ENCODE peak calls at places on chromosomes 7 and 10, in six cellular contexts. M is HepG2, T is endothelial cell of umbilical vein, F is WTC11, Z is H1, G is K562. E is an unnamed sample.

GRCh38 chr7:158683541-158683940 is 21.1 kb downstream of the NCAPG2 start:
- DNase-seq in M (peak; percentile 16), T (peak; percentile 36), F (no peak), Z (no peak), G (no peak), E (no peak)

GRCh38 chr7:82964150-82964882 is 198.4 kb downstream of the PCLO start:
- DNase-seq in M (no peak), T (no peak), F (no peak), Z (no peak), G (no peak), E (no peak)

GRCh38 chr7:22039696-22040095 is 94.0 kb upstream of the CDCA7L start:
- DNase-seq in M (no peak), T (no peak), F (no peak), Z (no peak), G (no peak), E (no peak)

GRCh38 chr7:131431289-131431688 is 103.6 kb downstream of the MKLN1 start:
- DNase-seq in M (no peak), T (no peak), F (no peak), Z (no peak), G (no peak), E (no peak)

GRCh38 chr7:2640858-2641257 is 9.1 kb downstream of the TTYH3 start:
- DNase-seq in M (no peak), T (no peak), F (no peak), Z (no peak), G (no peak), E (no peak)

GRCh38 chr7:116802784-116803183 is 59.6 kb upstream of the CAPZA2 start:
- DNase-seq in M (peak; percentile 56), T (peak; percentile 75), F (no peak), Z (no peak), G (peak; percentile 72), E (peak; percentile 51)

GRCh38 chr10:49745756-49746155 is 16.4 kb downstream of the OGDHL start:
- DNase-seq in M (no peak), T (no peak), F (no peak), Z (no peak), G (no peak), E (no peak)

GRCh38 chr7:27205325-27206280 is 5.7 kb upstream of the HOXA13 start:
- DNase-seq in M (no peak), T (no peak), F (no peak), Z (no peak), G (no peak), E (no peak)

GRCh38 chr7:157418204-157419029 is 81.6 kb downstream of the DNAJB6 start:
- DNase-seq in M (no peak), T (no peak), F (no peak), Z (no peak), G (no peak), E (no peak)

GRCh38 chr7:3200504-3200903 is 100.5 kb upstream of the SDK1 start:
- DNase-seq in M (peak; percentile 65), T (peak; percentile 36), F (peak; percentile 72), Z (peak; percentile 41), G (peak; percentile 10), E (peak; percentile 38)

GRCh38 chr7:33873518-33873917 is 31.8 kb upstream of the BMPER start:
- DNase-seq in M (no peak), T (no peak), F (no peak), Z (peak; percentile 21), G (no peak), E (no peak)

GRCh38 chr7:127874049-127874636 is 157.1 kb downstream of the LRRC4 start:
- DNase-seq in M (no peak), T (no peak), F (no peak), Z (no peak), G (no peak), E (no peak)

GRCh38 chr7:99270702-99271101 is 1.9 kb upstream of the MYH16 start:
- DNase-seq in M (peak; percentile 43), T (no peak), F (peak; percentile 42), Z (no peak), G (peak; percentile 43), E (no peak)

GRCh38 chr10:26881600-26882331 is 21.0 kb upstream of the ABI1 start:
- DNase-seq in M (peak; percentile 58), T (peak; percentile 65), F (no peak), Z (no peak), G (peak; percentile 61), E (peak; percentile 55)

GRCh38 chr7:1716263-1717094 is 46.4 kb downstream of the ELFN1 start:
- DNase-seq in M (peak; percentile 44), T (no peak), F (no peak), Z (no peak), G (peak; percentile 37), E (no peak)

GRCh38 chr7:45179666-45180065 is 22.1 kb downstream of the RAMP3 start:
- DNase-seq in M (no peak), T (no peak), F (no peak), Z (no peak), G (no peak), E (no peak)

GRCh38 chr7:95577137-95577536 is 19.2 kb downstream of the PDK4 start:
- DNase-seq in M (no peak), T (no peak), F (peak; percentile 28), Z (no peak), G (no peak), E (no peak)

GRCh38 chr7:1526271-1526754 is 4.2 kb upstream of the MAFK start:
- DNase-seq in M (no peak), T (no peak), F (no peak), Z (no peak), G (no peak), E (no peak)

DNA sequence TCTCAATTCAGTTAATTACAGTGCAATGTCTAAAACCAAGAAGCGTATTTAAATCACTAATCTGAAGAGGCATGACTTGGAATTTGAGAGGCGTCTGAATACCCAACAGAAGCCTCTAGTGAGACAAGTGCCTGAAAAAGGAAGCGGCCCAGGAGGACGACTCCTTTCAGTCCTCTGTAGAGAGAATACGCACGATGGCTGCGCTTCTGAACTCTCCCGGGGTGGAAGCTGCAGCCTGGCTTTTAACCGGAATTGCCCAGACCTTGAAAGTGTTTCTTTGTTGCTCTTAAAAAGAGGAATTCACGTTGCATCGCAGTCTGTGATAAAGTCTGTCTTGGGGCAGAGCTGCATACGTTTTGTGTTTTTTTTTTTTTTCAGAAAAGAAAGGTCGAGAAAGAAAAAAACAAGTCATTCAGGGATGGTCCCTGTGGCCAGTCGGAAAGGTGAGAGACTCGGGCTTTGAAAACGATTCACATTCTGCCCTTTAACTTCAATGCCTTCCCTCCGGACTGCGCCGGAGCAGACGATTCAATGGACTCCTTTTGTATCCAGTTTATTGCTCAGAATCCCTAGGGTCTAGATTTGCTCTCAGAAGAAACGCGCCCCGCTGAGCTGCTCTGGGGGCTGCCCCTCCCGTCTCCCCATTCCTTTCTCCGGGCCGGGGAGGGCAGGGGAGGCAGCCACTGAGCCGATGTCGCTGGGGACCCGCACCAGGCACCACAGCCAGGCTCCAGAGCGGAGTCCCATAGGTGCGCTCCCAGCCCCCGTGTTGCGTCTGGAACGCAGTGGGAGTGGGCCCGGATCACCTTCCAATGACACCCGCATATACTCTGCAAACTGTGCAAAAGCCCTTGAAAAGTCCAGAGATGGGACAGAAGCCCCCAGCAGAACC is 994 bp upstream of the PTF1A start:
- DNase-seq in M (no peak), T (no peak), F (no peak), Z (no peak), G (no peak), E (no peak)
- TF ChIP-seq JUN in M (no peak), T (no peak), F (no peak), Z (no peak), G (no peak), E (no peak)

DNA sequence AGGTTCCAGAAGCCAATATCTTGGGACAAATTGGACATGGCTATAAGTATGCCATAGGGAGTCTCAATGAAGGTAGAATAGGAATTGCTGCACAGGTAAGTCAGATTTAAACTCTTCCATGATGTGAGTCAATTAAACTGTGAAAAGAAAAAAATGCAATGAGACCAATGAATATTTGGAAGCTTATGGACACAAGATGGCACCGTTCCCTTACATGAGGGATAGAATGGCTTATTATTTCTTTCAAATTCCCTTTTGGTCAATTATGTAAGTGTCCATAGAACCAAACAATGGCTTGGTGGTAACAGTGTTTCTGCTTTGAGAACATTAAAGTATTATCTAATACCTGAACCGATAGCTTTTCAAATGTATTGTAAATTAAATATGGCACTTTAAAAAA is 35.6 kb downstream of the ACADSB start:
- DNase-seq in M (no peak), T (peak; percentile 18), F (no peak), Z (no peak), G (peak; percentile 6), E (no peak)
- TF ChIP-seq JUN in M (no peak), T (no peak), F (no peak), Z (no peak), G (no peak), E (no peak)

GRCh38 chr10:52379287-52379686 is 65.2 kb downstream of the DKK1 start:
- DNase-seq in M (no peak), T (peak; percentile 11), F (no peak), Z (no peak), G (no peak), E (no peak)

GRCh38 chr10:52378124-52378523 is 64.0 kb downstream of the DKK1 start:
- DNase-seq in M (peak; percentile 88), T (no peak), F (no peak), Z (no peak), G (no peak), E (no peak)

DNA sequence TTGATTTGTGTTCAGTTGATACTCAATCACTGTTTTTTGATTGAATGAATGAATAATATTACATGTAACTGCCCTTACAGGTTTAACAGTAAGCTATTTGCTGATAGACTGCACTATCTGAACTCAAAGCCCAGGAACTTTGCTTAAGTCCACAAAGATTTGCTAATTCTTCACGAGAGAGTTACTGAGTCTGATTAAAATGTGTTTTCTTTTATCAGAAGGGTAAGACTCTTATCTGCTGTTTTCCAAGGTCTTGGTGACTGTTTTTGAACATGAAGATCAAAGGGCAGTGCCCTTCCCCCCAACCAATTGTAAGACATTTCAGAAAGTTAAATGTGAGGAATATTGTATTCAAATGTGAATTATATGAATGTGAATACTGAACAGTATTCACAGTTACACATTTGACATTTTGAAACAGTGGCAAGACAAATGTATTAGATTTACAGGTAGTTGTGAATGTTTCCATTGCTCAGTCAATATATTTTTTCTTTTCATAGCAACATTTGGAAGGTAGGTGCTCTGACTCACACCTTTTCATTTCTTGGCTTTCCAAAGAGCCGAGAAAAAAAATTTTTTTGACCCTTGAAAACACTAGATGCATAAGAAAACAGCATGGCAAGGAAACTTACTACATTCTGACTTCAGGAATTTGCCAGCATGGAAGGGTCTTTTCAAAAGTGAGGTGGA is 62.7 kb downstream of the DKK1 start:
- DNase-seq in M (peak; percentile 67), T (no peak), F (no peak), Z (no peak), G (no peak), E (no peak)
- TF ChIP-seq JUN in M (no peak), T (no peak), F (no peak), Z (no peak), G (no peak), E (no peak)

GRCh38 chr7:142389544-142389943 is 131.7 kb upstream of the PRSS58 start:
- DNase-seq in M (peak; percentile 12), T (no peak), F (no peak), Z (no peak), G (no peak), E (no peak)

GRCh38 chr7:142385528-142386340 is 127.9 kb upstream of the PRSS58 start:
- DNase-seq in M (peak; percentile 32), T (peak; percentile 58), F (peak; percentile 57), Z (no peak), G (peak; percentile 79), E (peak; percentile 34)

GRCh38 chr7:142391191-142391992 is 133.5 kb upstream of the PRSS58 start:
- DNase-seq in M (no peak), T (no peak), F (peak; percentile 88), Z (peak; percentile 38), G (peak; percentile 53), E (no peak)
- TF ChIP-seq JUN in M (no peak), T (no peak), F (no peak), Z (no peak), G (no peak), E (no peak)

E was measured in A549.